ENCODE peak calls at places on chromosomes 5 and 9, in four cellular contexts. V is AG08395, C is activated gamma-delta T cell treated with Interleukin-2 at 50 U/mL for 16 hours, U is NCI-H748 treated with DMSO at 0.1 percent for 48 hours. W is an unnamed sample.

GRCh38 chr5:161889971-161890370 is 42.1 kb downstream of the GABRA1 start:
- DNase-seq in U (no peak), C (no peak), V (no peak), W (no peak)

GRCh38 chr5:90740244-90740799 is 181.7 kb downstream of the ADGRV1 start:
- DNase-seq in V (no peak), U (no peak), C (no peak), W (no peak)

GRCh38 chr9:87604886-87605588 is 107.4 kb downstream of the DAPK1 start:
- DNase-seq in V (no peak), C (no peak), U (no peak), W (no peak)

GRCh38 chr5:130795037-130795436 is 370.0 kb downstream of the HINT1 start:
- DNase-seq in V (no peak), U (no peak), C (no peak), W (no peak)

GRCh38 chr9:98339987-98340564 is 84.6 kb upstream of the TBC1D2 start:
- DNase-seq in U (no peak), V (no peak), C (no peak), W (no peak)

GRCh38 chr5:141430332-141431113 is at the start of gene PCDHGA12:
- DNase-seq in C (no peak), U (no peak), V (peak; percentile 84), W (peak; percentile 78)

GRCh38 chr9:110217656-110218099 is 9.7 kb upstream of the C9orf152 start:
- DNase-seq in V (peak; percentile 48), C (no peak), U (peak; percentile 38), W (peak; percentile 3)

GRCh38 chr5:168295574-168296201 is 4.2 kb downstream of the WWC1 start:
- DNase-seq in U (no peak), V (peak; percentile 89), C (no peak), W (no peak)

GRCh38 chr9:87107072-87107471 is 159.8 kb upstream of the GAS1 start:
- DNase-seq in U (no peak), V (no peak), C (no peak), W (no peak)

GRCh38 chr5:1557114-1557873 is 33.5 kb upstream of the LPCAT1 start:
- DNase-seq in C (no peak), V (no peak), U (no peak), W (no peak)

GRCh38 chr5:154260224-154260859 is 69.8 kb downstream of the GALNT10 start:
- DNase-seq in V (peak; percentile 67), U (no peak), C (no peak), W (no peak)

GRCh38 chr9:116149844-116150243 is 3.7 kb upstream of the PAPPA start:
- DNase-seq in V (no peak), C (no peak), U (peak; percentile 13), W (peak; percentile 6)

GRCh38 chr5:10885026-10885425 is 124.0 kb upstream of the DAP start:
- DNase-seq in C (no peak), V (peak; percentile 47), U (no peak), W (no peak)